ENCODE peak calls at places on chromosomes 6 and 20, in four cellular contexts. S is GM12878, B is tibial artery, R is adrenal gland. V is an unnamed sample.
A peak's percentile ranks its signal among the peaks of the same experiment; 100 is the strongest.

GRCh38 chr20:46699651-46700359 is 9.6 kb upstream of the SLC2A10 start:
- DNase-seq in B (no peak), S (no peak), R (peak; percentile 46), V (no peak)

GRCh38 chr6:36249010-36249409 is 20.9 kb upstream of the PNPLA1 start:
- DNase-seq in S (no peak), R (no peak), B (no peak), V (no peak)

GRCh38 chr20:61210862-61211261 is 41.2 kb upstream of the CDH4 start:
- DNase-seq in R (no peak), S (no peak), B (no peak), V (no peak)

GRCh38 chr6:122657601-122658000 is 47.4 kb downstream of the PKIB start:
- DNase-seq in R (no peak), B (no peak), S (no peak), V (no peak)

GRCh38 chr6:9484686-9485085 is 930.2 kb downstream of the TFAP2A start:
- DNase-seq in R (no peak), B (no peak), S (no peak), V (no peak)

GRCh38 chr6:74871757-74872156 is 334.1 kb downstream of the COL12A1 start:
- DNase-seq in B (no peak), R (no peak), S (no peak), V (no peak)

GRCh38 chr6:89371849-89372505 is 19.5 kb upstream of the UBE2J1 start:
- DNase-seq in R (peak; percentile 84), B (peak; percentile 63), S (no peak), V (peak; percentile 92)

GRCh38 chr6:3904518-3904917 is 55.3 kb downstream of the FAM50B start:
- DNase-seq in S (no peak), R (no peak), B (no peak), V (no peak)

GRCh38 chr20:22652685-22653568 is 68.6 kb upstream of the FOXA2 start:
- DNase-seq in R (no peak), S (no peak), B (no peak), V (no peak)

GRCh38 chr6:36139431-36139830 is 9.1 kb downstream of the MAPK13 start:
- DNase-seq in S (no peak), B (no peak), R (peak; percentile 70), V (no peak)

GRCh38 chr6:68497927-68498326 is 137.2 kb upstream of the ADGRB3 start:
- DNase-seq in R (no peak), S (no peak), B (no peak), V (no peak)

GRCh38 chr6:24859132-24859531 is 60.4 kb upstream of the ARMH2 start:
- DNase-seq in S (no peak), B (no peak), R (no peak), V (no peak)

GRCh38 chr6:24858154-24858801 is 59.6 kb upstream of the ARMH2 start:
- DNase-seq in B (no peak), S (peak; percentile 41), R (no peak), V (no peak)

GRCh38 chr6:24856954-24857670 is 58.4 kb upstream of the ARMH2 start:
- DNase-seq in B (no peak), R (no peak), S (no peak), V (no peak)

GRCh38 chr6:24861934-24862333 is 63.2 kb upstream of the ARMH2 start:
- DNase-seq in S (peak; percentile 65), R (no peak), B (no peak), V (no peak)

DNA sequence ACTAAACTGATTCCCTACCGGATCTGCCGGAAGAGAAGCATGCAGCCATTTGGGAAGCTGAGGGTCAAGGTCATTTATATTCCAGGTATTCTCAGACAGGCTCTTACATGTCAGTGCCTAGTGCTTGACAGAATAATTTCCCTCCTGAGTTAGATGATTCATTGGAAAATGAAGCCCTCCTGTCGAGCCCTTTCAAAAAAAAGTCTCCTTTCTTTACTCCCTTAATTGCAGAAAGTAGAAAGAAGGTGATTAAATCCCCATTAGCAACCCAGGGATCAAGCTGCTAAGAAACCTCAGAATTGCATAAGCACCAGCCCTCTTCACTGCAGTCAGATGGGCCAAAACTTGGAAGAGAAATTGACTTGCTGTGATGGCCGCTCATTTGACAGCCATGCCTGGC is 60.9 kb upstream of the ARMH2 start:
- DNase-seq in B (no peak), R (no peak), S (no peak), V (no peak)
- H3K4me3 ChIP-seq in B (no peak overlapping the region), R (no peak overlapping the region), S (no peak overlapping the region), V (no peak overlapping the region)

GRCh38 chr6:163761491-163761890 is 347.0 kb downstream of the QKI start:
- DNase-seq in S (no peak), B (no peak), R (no peak), V (no peak)
- H3K4me1 ChIP-seq in S (peaks cover 4% of the 10 kb centered on the region), B (no peaks in the 10 kb centered on the region), R (no peaks in the 10 kb centered on the region), V (no peaks in the 10 kb centered on the region)

DNA sequence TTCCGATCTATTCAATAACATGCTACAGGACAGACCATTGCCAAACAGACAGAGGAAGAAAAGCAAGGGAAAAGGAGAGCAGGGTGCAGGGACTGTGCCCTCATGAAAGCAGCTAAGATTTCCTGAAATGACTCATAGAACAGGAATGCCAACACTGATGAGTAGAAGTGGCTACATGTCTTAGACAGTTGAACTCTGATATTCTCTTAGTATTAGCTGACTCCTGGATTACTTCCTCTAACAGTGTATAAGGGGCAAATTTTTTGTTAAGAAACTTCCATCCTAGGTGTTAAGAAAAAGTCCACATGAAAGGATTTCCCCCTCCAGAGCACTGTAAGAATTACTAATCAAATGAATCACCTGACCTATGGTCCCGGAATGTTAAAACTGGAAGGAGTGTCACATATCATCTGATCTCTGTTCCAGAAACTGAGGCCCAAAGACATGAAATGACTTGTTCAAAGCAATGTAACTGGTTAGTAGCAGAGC is 224.9 kb downstream of the IBTK start:
- DNase-seq in B (no peak), R (no peak), S (no peak), V (no peak)
- H3K27ac ChIP-seq in B (no peak overlapping the region), R (peak overlapping the region; percentile 60), S (no peak overlapping the region), V (no peak overlapping the region)

GRCh38 chr6:25449774-25450173 is 170.6 kb downstream of the CARMIL1 start:
- DNase-seq in B (no peak), R (no peak), S (no peak), V (no peak)

GRCh38 chr6:25448965-25449538 is 169.9 kb downstream of the CARMIL1 start:
- DNase-seq in B (no peak), S (no peak), R (no peak), V (no peak)

GRCh38 chr6:25452027-25452426 is 172.9 kb downstream of the CARMIL1 start:
- DNase-seq in S (no peak), B (no peak), R (no peak), V (no peak)

GRCh38 chr6:25447570-25447929 is 168.4 kb downstream of the CARMIL1 start:
- DNase-seq in S (no peak), R (no peak), B (no peak), V (peak; percentile 39)

DNA sequence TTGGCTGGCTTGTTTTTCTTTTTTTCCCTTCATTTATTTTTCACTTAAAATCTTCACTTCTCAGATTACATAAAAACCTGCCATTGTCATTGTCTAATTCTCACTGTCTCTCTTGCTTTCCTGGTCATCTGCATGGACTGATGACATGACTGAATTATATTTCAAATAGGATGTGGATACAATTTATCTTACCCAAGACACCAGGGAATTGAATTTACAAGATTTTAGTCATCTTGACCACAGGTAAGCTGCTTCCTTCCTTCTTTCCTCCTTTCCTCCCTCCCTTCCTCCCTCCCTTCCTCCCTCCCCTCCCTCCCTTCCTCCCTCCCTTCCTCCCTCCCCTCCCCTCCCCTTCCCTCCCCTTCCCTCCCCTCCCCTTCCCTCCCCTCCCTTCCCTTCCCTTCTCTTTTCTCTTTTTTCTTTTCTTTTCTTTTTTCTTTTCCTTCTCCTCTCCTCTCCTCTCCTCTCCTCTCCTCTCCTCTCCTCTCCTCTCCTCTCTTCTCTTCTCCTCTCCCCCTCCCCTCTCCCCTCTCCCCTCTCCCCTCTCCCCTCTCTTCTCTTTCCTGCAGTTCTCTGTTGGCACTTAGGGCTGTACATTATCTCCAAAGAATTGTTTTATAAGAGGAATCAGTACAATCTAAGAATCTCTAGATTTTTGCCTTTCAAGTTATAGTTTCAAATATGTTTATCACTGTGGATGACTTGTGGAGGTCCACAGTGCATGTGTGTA is 171.5 kb downstream of the CARMIL1 start:
- DNase-seq in S (no peak), R (no peak), B (no peak), V (no peak)
- H3K4me3 ChIP-seq in S (no peak overlapping the region), R (no peak overlapping the region), B (no peak overlapping the region), V (no peak overlapping the region)

GRCh38 chr6:15270402-15270801 is 24.5 kb downstream of the JARID2 start:
- DNase-seq in B (no peak), R (no peak), S (no peak), V (no peak)
- H3K4me1 ChIP-seq in B (peaks cover 42% of the 10 kb centered on the region), R (peaks cover 43% of the 10 kb centered on the region), S (peaks cover 44% of the 10 kb centered on the region), V (peaks cover 49% of the 10 kb centered on the region)

DNA sequence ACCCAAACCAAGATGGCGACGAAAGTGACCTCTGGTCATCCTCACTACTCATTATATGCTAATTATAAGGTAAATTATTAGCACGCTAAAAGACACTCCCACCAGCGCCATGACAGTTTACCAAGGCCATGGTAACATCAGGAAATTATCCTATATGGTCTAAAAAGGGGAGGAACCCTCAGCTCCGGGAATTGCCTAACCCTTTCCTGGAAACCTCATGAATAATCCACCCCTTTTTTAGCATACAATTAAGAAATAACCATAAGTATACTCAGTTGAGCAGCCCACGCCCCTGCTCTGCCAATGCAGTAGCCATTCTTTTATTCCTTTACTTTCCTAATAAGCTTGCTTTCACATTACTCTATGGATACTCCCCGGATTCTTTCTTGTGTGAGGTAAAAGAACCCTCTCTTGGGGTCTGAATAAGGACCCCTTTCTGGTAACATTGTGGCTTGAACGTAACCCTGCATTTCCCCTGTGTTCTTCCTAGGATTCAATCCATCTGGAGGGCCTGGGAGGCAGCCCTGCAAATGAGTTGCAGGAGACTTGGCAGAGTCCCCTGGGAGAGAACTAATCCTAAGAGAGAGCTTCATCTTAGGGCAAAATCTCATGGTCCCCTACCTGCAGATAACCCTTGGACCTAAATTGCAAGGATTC is 225.6 kb upstream of the JARID2 start:
- DNase-seq in S (no peak), B (no peak), R (no peak), V (no peak)
- H3K27ac ChIP-seq in S (no peak overlapping the region), B (no peak overlapping the region), R (no peak overlapping the region), V (no peak overlapping the region)

V was measured in left lung.